ENCODE peak calls at places on chromosomes 4 and X, in seven cellular contexts. R is body of pancreas, J is tibial artery, U is hepatocyte, V is IMR-90, X is stomach, C is lung. Y is an unnamed sample. For H3K4me1 and H3K36me3, the result is how much of the 10 kb centered on the place peaks cover.

GRCh38 chr4:8289151-8289750 is 19.7 kb downstream of the HTRA3 start:
- DNase-seq in V (no peak), R (no peak), C (no peak), U (no peak), X (no peak), J (peak), Y (no peak)

GRCh38 chr4:41856797-41857196 is 78.4 kb upstream of the TMEM33 start:
- DNase-seq in U (no peak), C (no peak), J (no peak), V (no peak), R (no peak), X (no peak), Y (no peak)

GRCh38 chr4:108637856-108638255 is 12.5 kb upstream of the OSTC start:
- DNase-seq in V (no peak), R (no peak), X (no peak), J (no peak), U (no peak), C (no peak), Y (no peak)

GRCh38 chr4:6965329-6965728 is 55.7 kb downstream of the TBC1D14 start:
- DNase-seq in U (no peak), V (no peak), R (no peak), X (no peak), C (no peak), J (no peak), Y (no peak)

GRCh38 chr4:127505203-127505602 is 127.6 kb upstream of the INTU start:
- DNase-seq in X (peak), C (no peak), J (no peak), R (peak), V (peak), U (peak), Y (no peak)

GRCh38 chr4:1604181-1604705 is 79.9 kb downstream of the FAM53A start:
- DNase-seq in R (no peak), J (no peak), X (no peak), V (no peak), U (no peak), C (no peak), Y (no peak)

GRCh38 chrX:103258275-103258674 is 3.3 kb upstream of the TCEAL8 start:
- DNase-seq in J (no peak), V (no peak), C (no peak), R (no peak), U (no peak), X (no peak), Y (no peak)

GRCh38 chr4:123740236-123740635 is 343.6 kb downstream of the SPRY1 start:
- DNase-seq in R (no peak), V (no peak), U (no peak), C (no peak), X (no peak), J (no peak), Y (peak)

GRCh38 chrX:24506082-24506481 is 41.0 kb downstream of the PDK3 start:
- DNase-seq in V (peak), U (peak), J (no peak), C (no peak), X (no peak), R (no peak), Y (no peak)

GRCh38 chr4:105433421-105433820 is 40.4 kb downstream of the PPA2 start:
- DNase-seq in J (no peak), U (no peak), R (no peak), V (no peak), X (no peak), C (no peak), Y (no peak)

GRCh38 chrX:70455366-70456202 is 10.9 kb downstream of the DLG3 start:
- DNase-seq in V (no peak), U (peak), C (no peak), J (no peak), X (no peak), R (peak), Y (no peak)

GRCh38 chr4:82201805-82202636 is 171.8 kb downstream of the HNRNPD start:
- DNase-seq in R (peak), X (peak), V (peak), U (peak), C (no peak), J (no peak), Y (peak)

GRCh38 chr4:47418147-47418546 is 45.4 kb downstream of the COMMD8 start:
- DNase-seq in X (no peak), J (no peak), C (no peak), R (no peak), V (no peak), U (no peak), Y (no peak)

GRCh38 chr4:47413515-47413914 is 50.0 kb downstream of the COMMD8 start:
- DNase-seq in U (no peak), X (no peak), R (no peak), V (no peak), C (no peak), J (no peak), Y (no peak)

GRCh38 chr4:47415719-47416118 is 47.8 kb downstream of the COMMD8 start:
- DNase-seq in J (no peak), U (no peak), C (no peak), X (no peak), R (no peak), V (no peak), Y (no peak)

GRCh38 chr4:47419296-47419695 is 44.2 kb downstream of the COMMD8 start:
- DNase-seq in V (no peak), X (no peak), J (no peak), C (no peak), U (no peak), R (no peak), Y (no peak)
- H3K4me1 ChIP-seq in V (under half), X (under half), J (under half), C (under half), U (under half), R (under half), Y (under half)

GRCh38 chr4:110354460-110354859 is 121.5 kb upstream of the ENPEP start:
- DNase-seq in C (no peak), U (no peak), R (no peak), J (no peak), X (no peak), V (no peak), Y (no peak)

GRCh38 chr4:110352670-110353442 is 123.1 kb upstream of the ENPEP start:
- DNase-seq in R (no peak), C (no peak), X (no peak), J (no peak), V (no peak), U (no peak), Y (no peak)

GRCh38 chr4:110347805-110348204 is 128.2 kb upstream of the ENPEP start:
- DNase-seq in V (no peak), U (no peak), R (no peak), J (no peak), X (no peak), C (no peak), Y (no peak)

GRCh38 chr4:110344165-110344564 is 131.8 kb upstream of the ENPEP start:
- DNase-seq in C (no peak), J (no peak), X (no peak), R (no peak), V (no peak), U (peak), Y (no peak)

GRCh38 chr4:110348711-110349383 is 127.1 kb upstream of the ENPEP start:
- DNase-seq in J (no peak), U (no peak), C (no peak), R (no peak), V (no peak), X (no peak), Y (no peak)
- H3K27ac ChIP-seq in J (no peak), U (no peak), C (no peak), R (no peak), V (no peak), X (no peak), Y (no peak)

GRCh38 chr4:78611215-78611558 is 59.6 kb downstream of the ANXA3 start:
- DNase-seq in R (no peak), V (no peak), C (no peak), X (no peak), J (no peak), U (no peak), Y (no peak)
- H3K36me3 ChIP-seq in R (under half), V (under half), C (under half), X (under half), J (under half), U (under half), Y (under half)

GRCh38 chr4:153728660-153729059 is 31.2 kb downstream of the RNF175 start:
- DNase-seq in U (no peak), V (no peak), C (no peak), R (no peak), X (no peak), J (no peak), Y (no peak)

GRCh38 chr4:153729901-153730300 is 29.9 kb downstream of the RNF175 start:
- DNase-seq in X (no peak), J (no peak), C (no peak), V (no peak), U (no peak), R (no peak), Y (no peak)

GRCh38 chr4:153728151-153728550 is 31.7 kb downstream of the RNF175 start:
- DNase-seq in V (no peak), U (no peak), J (no peak), R (no peak), X (no peak), C (no peak), Y (no peak)

GRCh38 chr4:153733751-153734448 is 25.9 kb downstream of the RNF175 start:
- DNase-seq in R (no peak), U (no peak), C (no peak), X (no peak), V (no peak), J (no peak), Y (no peak)

GRCh38 chr4:153731239-153731638 is 28.6 kb downstream of the RNF175 start:
- DNase-seq in C (no peak), J (no peak), U (peak), X (no peak), R (no peak), V (peak), Y (no peak)
- H3K4me1 ChIP-seq in C (under half), J (under half), U (under half), X (under half), R (under half), V (under half), Y (under half)

GRCh38 chrX:11337292-11338009 is 44.2 kb downstream of the AMELX start:
- DNase-seq in C (no peak), V (no peak), X (no peak), J (no peak), R (no peak), U (no peak), Y (no peak)

GRCh38 chrX:11336201-11336600 is 43.0 kb downstream of the AMELX start:
- DNase-seq in J (no peak), U (no peak), X (no peak), R (no peak), V (no peak), C (no peak), Y (no peak)

GRCh38 chrX:11346283-11346682 is 53.1 kb downstream of the AMELX start:
- DNase-seq in C (no peak), X (no peak), R (no peak), V (no peak), J (no peak), U (no peak), Y (no peak)

DNA sequence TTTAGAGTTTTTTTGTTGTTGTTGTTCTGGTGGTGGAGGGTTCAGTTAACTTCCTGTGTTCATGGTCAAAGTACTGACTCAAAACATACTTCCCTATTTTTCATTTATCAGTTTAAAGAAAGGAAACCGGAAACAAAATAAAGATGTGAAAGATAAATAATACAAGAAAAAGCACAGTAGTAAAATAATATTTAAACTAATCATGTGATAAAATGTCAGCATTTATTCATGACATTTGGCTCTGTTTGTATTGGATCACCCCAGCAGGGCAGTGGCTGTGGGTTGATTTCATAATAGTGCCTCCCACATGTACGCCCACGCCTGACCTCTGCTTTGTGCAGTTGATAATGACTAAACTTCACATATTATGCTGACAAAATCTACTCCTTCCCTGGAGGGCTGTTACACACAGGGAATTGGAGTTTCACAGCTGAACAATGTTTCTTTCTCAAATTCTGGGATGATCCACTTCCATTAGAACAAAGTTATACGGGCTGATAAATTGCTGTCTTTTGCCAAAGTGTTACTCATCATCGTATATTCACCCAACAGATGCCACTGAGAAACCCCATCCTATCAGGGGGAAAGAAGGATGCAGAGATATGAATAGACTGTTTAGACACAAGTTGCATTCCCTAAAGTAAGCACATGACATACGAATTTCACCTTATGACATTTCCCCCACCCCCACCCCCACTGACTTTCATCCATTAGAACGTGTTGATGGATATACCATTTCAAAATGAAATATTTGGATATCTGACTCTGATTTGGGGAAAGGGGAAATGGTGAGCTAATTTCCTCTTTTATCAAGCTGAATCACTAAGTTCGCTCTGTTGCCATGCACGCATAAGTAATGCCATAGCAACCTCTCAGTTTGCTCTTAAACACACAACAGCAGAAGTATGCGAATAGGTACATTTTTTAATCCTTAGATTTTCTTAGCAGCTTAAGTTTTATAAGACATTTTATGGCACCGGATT is 48.4 kb downstream of the AMELX start:
- DNase-seq in X (peak), R (peak), J (peak), V (peak), C (peak), U (peak), Y (no peak)
- H3K27ac ChIP-seq in X (peak), R (no peak), J (peak), V (no peak), C (no peak), U (peak), Y (no peak)

GRCh38 chrX:154027003-154027402 is 7.3 kb upstream of the IRAK1 start:
- DNase-seq in V (no peak), J (no peak), R (no peak), U (no peak), C (no peak), X (no peak), Y (no peak)
- H3K36me3 ChIP-seq in V (under half), J (under half), R (under half), U (under half), C (under half), X (under half), Y (under half)

DNA sequence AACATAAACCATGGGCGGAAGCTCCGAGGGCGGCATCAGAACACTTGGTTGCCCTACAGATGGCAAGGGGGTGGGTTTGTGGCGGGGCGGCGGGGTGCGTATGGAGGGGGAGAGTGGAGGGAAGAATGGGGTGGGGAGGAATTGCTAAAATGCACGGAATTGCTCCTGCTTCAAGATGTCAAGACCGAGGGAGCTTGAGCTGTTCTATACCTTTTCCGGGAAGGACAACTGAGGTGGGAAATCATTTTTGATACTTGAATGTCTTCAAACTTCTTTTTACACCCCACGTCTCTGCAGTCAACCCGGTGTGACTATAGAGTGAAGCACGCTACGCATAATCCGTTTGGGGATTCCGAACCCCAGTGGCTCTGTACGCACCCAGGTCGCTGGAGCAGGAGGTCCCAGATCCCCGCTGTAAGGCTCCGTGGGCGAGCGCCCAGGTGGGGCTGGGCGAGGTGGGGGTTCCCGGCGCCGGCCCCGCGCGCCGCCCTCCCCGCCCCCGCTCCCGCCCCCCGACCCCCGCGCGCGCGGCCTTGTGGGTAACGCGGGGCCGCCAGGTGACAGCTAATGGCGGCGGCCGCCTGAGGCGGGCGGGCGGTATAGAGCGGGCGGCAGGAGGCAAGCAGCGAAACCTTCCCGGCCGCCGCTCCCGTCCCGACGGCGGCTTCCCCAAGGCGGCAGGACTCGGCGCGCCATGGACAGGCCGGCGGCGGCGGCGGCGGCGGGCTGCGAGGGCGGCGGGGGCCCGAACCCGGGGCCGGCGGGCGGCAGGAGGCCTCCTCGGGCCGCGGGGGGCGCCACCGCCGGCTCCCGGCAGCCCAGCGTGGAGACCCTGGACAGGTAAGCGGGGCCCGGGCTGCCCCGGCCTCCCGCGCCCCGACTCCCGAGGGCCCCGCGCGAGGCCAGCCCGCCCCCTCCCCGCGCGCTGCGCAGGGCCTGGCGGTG is at the start of gene MTMR1:
- DNase-seq in C (no peak), U (peak), X (peak), J (no peak), R (peak), V (no peak), Y (no peak)
- H3K4me1 ChIP-seq in C (under half), U (under half), X (under half), J (under half), R (under half), V (under half), Y (under half)

GRCh38 chr4:171022698-171023378 is 790.4 kb upstream of the GALNTL6 start:
- DNase-seq in V (no peak), U (no peak), X (no peak), J (no peak), R (no peak), C (no peak), Y (no peak)

GRCh38 chr4:171025323-171025722 is 787.9 kb upstream of the GALNTL6 start:
- DNase-seq in V (no peak), C (no peak), X (no peak), U (no peak), J (no peak), R (no peak), Y (no peak)

GRCh38 chr4:171025776-171026175 is 787.4 kb upstream of the GALNTL6 start:
- DNase-seq in U (no peak), X (no peak), R (no peak), J (no peak), V (no peak), C (no peak), Y (no peak)

DNA sequence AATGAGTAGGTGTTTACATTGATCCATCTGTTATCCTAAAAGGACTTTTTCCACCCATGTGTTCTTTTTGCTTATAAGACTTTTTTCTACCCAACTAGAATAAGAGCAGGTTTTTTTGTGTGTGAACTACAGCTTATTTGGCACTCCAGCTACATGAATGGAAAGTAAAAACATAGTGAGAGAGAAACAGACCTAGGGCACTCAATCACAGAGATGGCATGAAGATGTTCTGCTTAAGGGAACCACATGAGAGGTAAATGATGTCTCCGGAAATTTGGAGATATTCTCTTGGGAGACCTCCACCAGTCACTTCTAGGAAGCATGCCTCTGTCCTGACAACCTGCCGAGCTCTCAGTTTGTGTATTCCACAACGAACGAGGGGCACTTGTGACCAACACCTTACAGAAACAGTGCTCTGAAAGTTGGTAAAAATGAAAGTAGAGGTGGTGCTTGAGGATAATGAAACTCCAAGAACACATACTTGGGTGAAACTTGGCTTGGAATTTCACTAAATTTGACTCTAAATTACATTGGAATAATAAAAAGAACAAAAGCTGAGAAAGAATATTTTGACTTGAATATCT is 788.4 kb upstream of the GALNTL6 start:
- DNase-seq in R (no peak), J (no peak), V (no peak), X (no peak), U (no peak), C (no peak), Y (no peak)
- H3K27ac ChIP-seq in R (no peak), J (no peak), V (no peak), X (no peak), U (no peak), C (no peak), Y (no peak)

Y was measured in SJSA1.